ENCODE peak calls at places on chromosomes 5 and 9, in nine cellular contexts. O is AG04450, X is nephron progenitor cell, A is kidney, Q is cardiac muscle cell, Z is lower leg skin, C is CD14-positive monocyte, E is cardiac fibroblast, K is body of pancreas. S is an unnamed sample.

GRCh38 chr9:126874546-126875314 is 14.3 kb downstream of the ZBTB34 start:
- DNase-seq in C (no peak), X (no peak), K (no peak), E (no peak), Q (no peak), Z (no peak), O (no peak), A (no peak), S (no peak)

GRCh38 chr9:27210588-27210987 is 86.4 kb downstream of the EQTN start:
- DNase-seq in K (no peak), X (no peak), Q (no peak), E (no peak), Z (no peak), A (no peak), C (no peak), O (no peak), S (no peak)

GRCh38 chr5:171850354-171850947 is 64.8 kb downstream of the SMIM23 start:
- DNase-seq in C (no peak), O (no peak), X (peak), E (peak), Q (peak), A (no peak), Z (peak), K (no peak), S (no peak)

GRCh38 chr5:164356790-164357189 is 851.4 kb downstream of the MAT2B start:
- DNase-seq in C (no peak), K (no peak), A (no peak), E (no peak), Z (no peak), X (no peak), O (no peak), Q (no peak), S (no peak)

GRCh38 chr9:133495327-133496293 is 16.7 kb upstream of the SLC2A6 start:
- DNase-seq in C (no peak), Z (no peak), O (no peak), K (no peak), Q (no peak), X (no peak), A (peak), E (no peak), S (no peak)

GRCh38 chr9:115014438-115014837 is 84.0 kb upstream of the TNFSF8 start:
- DNase-seq in K (no peak), E (no peak), A (no peak), O (no peak), X (no peak), C (no peak), Z (no peak), Q (no peak), S (no peak)

GRCh38 chr9:71552480-71552879 is 215.8 kb downstream of the CEMIP2 start:
- DNase-seq in A (peak), O (no peak), X (peak), Q (peak), E (no peak), Z (no peak), K (peak), C (no peak), S (no peak)

GRCh38 chr5:15326932-15327331 is 173.0 kb upstream of the FBXL7 start:
- DNase-seq in O (no peak), K (no peak), C (no peak), A (no peak), X (no peak), Q (no peak), Z (no peak), E (no peak), S (no peak)

GRCh38 chr9:120099064-120099463 is 480.9 kb downstream of the CDK5RAP2 start:
- DNase-seq in O (no peak), X (no peak), E (no peak), K (no peak), A (no peak), Q (no peak), C (no peak), Z (no peak), S (no peak)

GRCh38 chr5:132591140-132591539 is 34.4 kb downstream of the RAD50 start:
- DNase-seq in Q (no peak), C (no peak), O (no peak), A (no peak), K (no peak), X (no peak), E (peak), Z (no peak), S (peak)

GRCh38 chr5:178839319-178839704 is 20.4 kb upstream of the ZNF354B start:
- DNase-seq in A (peak), E (peak), Q (peak), K (peak), C (no peak), Z (no peak), X (peak), O (no peak), S (no peak)

GRCh38 chr5:33936004-33936380 is 194 bp upstream of the RXFP3 start:
- DNase-seq in E (peak), X (peak), O (peak), K (peak), C (no peak), Q (peak), A (peak), Z (peak), S (peak)

GRCh38 chr5:160970605-160971191 is 118.7 kb upstream of the ATP10B start:
- DNase-seq in E (peak), X (no peak), A (no peak), C (no peak), Q (peak), Z (no peak), O (no peak), K (no peak), S (no peak)

GRCh38 chr9:35948901-35949318 is 9.0 kb downstream of the OR2S2 start:
- DNase-seq in C (no peak), K (no peak), Z (no peak), E (no peak), Q (peak), O (no peak), A (no peak), X (no peak), S (no peak)

GRCh38 chr5:37738057-37738691 is 101.7 kb downstream of the GDNF start:
- DNase-seq in Z (no peak), Q (no peak), A (no peak), E (peak), O (peak), K (peak), X (no peak), C (peak), S (peak)

GRCh38 chr9:126516936-126517750 is 96.6 kb upstream of the LMX1B start:
- DNase-seq in Z (peak), Q (peak), E (peak), O (peak), X (peak), A (peak), K (peak), C (peak), S (peak)

GRCh38 chr9:119991797-119992196 is 588.2 kb downstream of the CDK5RAP2 start:
- DNase-seq in K (no peak), X (no peak), E (no peak), O (no peak), C (no peak), Q (no peak), A (no peak), Z (no peak), S (no peak)

GRCh38 chr5:14400085-14400484 is 181.5 kb upstream of the OTULINL start:
- DNase-seq in K (no peak), Z (no peak), C (no peak), O (no peak), E (peak), Q (no peak), X (no peak), A (no peak), S (no peak)

GRCh38 chr9:125888220-125888619 is 141.0 kb downstream of the PBX3 start:
- DNase-seq in Z (no peak), C (no peak), E (no peak), K (no peak), Q (no peak), X (no peak), O (peak), A (no peak), S (no peak)

GRCh38 chr5:82164109-82164956 is 113.8 kb downstream of the RPS23 start:
- DNase-seq in C (no peak), Z (no peak), A (no peak), X (no peak), O (peak), Q (no peak), E (peak), K (no peak), S (no peak)

GRCh38 chr5:542693-543311 is 18.6 kb upstream of the SLC9A3 start:
- DNase-seq in O (no peak), X (peak), Q (no peak), Z (no peak), C (peak), A (peak), E (no peak), K (peak), S (no peak)

GRCh38 chr9:19748278-19749126 is 40.3 kb downstream of the SLC24A2 start:
- DNase-seq in Q (no peak), X (no peak), A (no peak), C (no peak), Z (no peak), E (peak), K (no peak), O (no peak), S (no peak)

GRCh38 chr9:70488793-70489105 is 74.3 kb upstream of the KLF9 start:
- DNase-seq in X (no peak), E (no peak), A (no peak), O (no peak), K (no peak), Z (no peak), Q (no peak), C (no peak), S (no peak)

GRCh38 chr9:91740713-91741112 is 209.3 kb downstream of the ROR2 start:
- DNase-seq in Z (no peak), C (no peak), A (no peak), O (peak), Q (no peak), K (peak), E (peak), X (no peak), S (no peak)

GRCh38 chr5:116442095-116442534 is 132.5 kb downstream of the SEMA6A start:
- DNase-seq in C (no peak), X (no peak), O (no peak), A (peak), Z (no peak), K (peak), Q (no peak), E (peak), S (no peak)

GRCh38 chr5:129460121-129460950 is at the start of gene ADAMTS19:
- DNase-seq in X (peak), K (peak), C (no peak), Q (peak), Z (no peak), A (peak), O (no peak), E (peak), S (peak)

GRCh38 chr9:99389087-99390033 is 167.3 kb downstream of the SEC61B start:
- DNase-seq in K (no peak), Q (no peak), C (no peak), X (no peak), O (no peak), A (no peak), Z (no peak), E (peak), S (no peak)

GRCh38 chr5:127233590-127233989 is 57.0 kb upstream of the MEGF10 start:
- DNase-seq in Z (no peak), E (no peak), C (no peak), A (no peak), O (no peak), Q (no peak), X (no peak), K (no peak), S (no peak)

GRCh38 chr9:83933804-83934203 is 12.6 kb upstream of the KIF27 start:
- DNase-seq in O (no peak), K (peak), C (no peak), A (no peak), Z (no peak), E (peak), Q (no peak), X (no peak), S (no peak)

GRCh38 chr9:81822967-81823366 is 105.3 kb upstream of the SPATA31D4 start:
- DNase-seq in Q (no peak), A (no peak), Z (no peak), O (no peak), X (no peak), K (no peak), C (no peak), E (peak), S (no peak)

GRCh38 chr5:72363146-72363802 is 43.1 kb downstream of the PTCD2 start:
- DNase-seq in X (no peak), E (peak), A (no peak), Q (no peak), K (no peak), Z (no peak), O (peak), C (no peak), S (no peak)

GRCh38 chr9:113588242-113588810 is 124.8 kb downstream of the RGS3 start:
- DNase-seq in E (no peak), Q (no peak), A (peak), C (no peak), O (no peak), Z (no peak), X (no peak), K (no peak), S (no peak)

GRCh38 chr9:93010696-93011095 is 47.8 kb upstream of the SUSD3 start:
- DNase-seq in O (no peak), K (no peak), A (no peak), X (no peak), Z (peak), Q (no peak), E (no peak), C (no peak), S (no peak)

GRCh38 chr9:85321561-85321960 is 420.2 kb downstream of the AGTPBP1 start:
- DNase-seq in K (no peak), Q (no peak), E (no peak), C (no peak), Z (no peak), O (no peak), A (no peak), X (no peak), S (no peak)

GRCh38 chr9:86676426-86676825 is 270.9 kb downstream of the GAS1 start:
- DNase-seq in Q (peak), E (no peak), K (no peak), C (no peak), X (no peak), O (no peak), A (no peak), Z (no peak), S (no peak)

GRCh38 chr5:9441610-9442009 is 104.3 kb downstream of the SEMA5A start:
- DNase-seq in C (no peak), E (no peak), X (no peak), K (no peak), O (no peak), Q (no peak), A (no peak), Z (no peak), S (no peak)

GRCh38 chr5:113760486-113760885 is 247.0 kb downstream of the YTHDC2 start:
- DNase-seq in Q (no peak), C (no peak), X (no peak), Z (no peak), E (no peak), K (no peak), A (no peak), O (no peak), S (no peak)

GRCh38 chr9:136720887-136721338 is 8.5 kb downstream of the DIPK1B start:
- DNase-seq in A (no peak), Q (no peak), E (no peak), Z (no peak), C (no peak), X (no peak), O (no peak), K (no peak), S (no peak)

GRCh38 chr9:136717399-136717798 is 5.0 kb downstream of the DIPK1B start:
- DNase-seq in O (no peak), A (peak), Z (no peak), K (no peak), C (no peak), E (no peak), X (no peak), Q (no peak), S (no peak)

GRCh38 chr9:136718463-136719211 is 6.3 kb downstream of the DIPK1B start:
- DNase-seq in Z (no peak), X (no peak), E (no peak), A (no peak), O (no peak), C (no peak), K (no peak), Q (no peak), S (no peak)

GRCh38 chr9:136720251-136720886 is 8.0 kb downstream of the DIPK1B start:
- DNase-seq in A (no peak), Q (no peak), C (no peak), O (no peak), Z (peak), X (peak), K (no peak), E (no peak), S (no peak)

GRCh38 chr9:136719212-136719880 is 7.0 kb downstream of the DIPK1B start:
- DNase-seq in C (peak), O (no peak), A (peak), K (no peak), X (no peak), Q (no peak), E (no peak), Z (no peak), S (no peak)
- TF ChIP-seq CTCF in C (no peak), O (no peak), A (no peak), K (no peak), X (no peak), Q (no peak), E (no peak), Z (no peak), S (no peak)

DNA sequence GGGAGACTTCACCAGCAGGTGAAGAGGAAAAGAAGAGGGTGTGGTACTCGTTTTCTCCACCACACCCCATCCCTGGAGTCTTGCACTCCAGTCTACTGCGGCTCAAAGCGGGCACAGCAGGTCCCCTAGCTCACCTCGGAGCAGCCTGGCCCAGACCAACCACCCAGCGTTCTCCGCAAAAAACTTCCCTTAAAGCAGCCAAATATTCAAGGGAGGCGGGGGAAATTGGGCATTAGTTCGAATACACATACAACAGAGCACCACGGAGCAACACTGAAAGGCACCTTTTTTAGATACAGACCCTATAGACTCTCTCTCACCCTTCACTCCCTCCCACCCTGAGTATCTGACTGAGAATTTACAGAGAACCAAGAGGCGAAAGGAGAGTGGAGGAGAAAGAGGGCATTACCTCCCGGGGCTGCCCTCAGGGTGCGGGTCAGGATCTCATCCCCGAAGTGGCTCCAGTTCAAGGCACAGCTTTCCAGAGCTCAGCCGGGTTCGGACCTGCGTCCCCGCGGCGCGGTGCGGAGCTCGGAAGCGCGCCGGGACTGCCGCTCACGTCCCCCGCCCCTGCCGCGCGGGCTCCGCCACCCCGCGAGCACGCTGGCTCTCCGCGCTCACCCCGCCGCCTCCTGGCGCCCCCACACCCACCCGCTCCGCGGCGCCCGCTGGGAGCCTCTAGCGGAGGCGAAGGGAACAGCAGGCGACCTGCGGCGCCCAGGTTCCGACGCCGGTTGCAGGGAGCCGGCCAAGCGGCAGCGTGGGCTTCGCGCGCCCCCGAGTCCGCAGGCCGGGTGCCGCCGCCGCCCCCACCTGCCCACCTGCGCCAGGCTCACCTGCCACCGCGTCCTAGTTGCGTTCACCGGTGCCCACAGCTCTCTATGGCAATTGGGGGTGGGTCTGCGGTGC is 1638.7 kb upstream of the C9orf72 start:
- DNase-seq in A (peak), X (peak), Q (peak), Z (no peak), K (peak), C (no peak), O (no peak), E (no peak), S (peak)
- TF ChIP-seq CTCF in A (peak), X (peak), Q (peak), Z (no peak), K (peak), C (peak), O (peak), E (peak), S (peak)

DNA sequence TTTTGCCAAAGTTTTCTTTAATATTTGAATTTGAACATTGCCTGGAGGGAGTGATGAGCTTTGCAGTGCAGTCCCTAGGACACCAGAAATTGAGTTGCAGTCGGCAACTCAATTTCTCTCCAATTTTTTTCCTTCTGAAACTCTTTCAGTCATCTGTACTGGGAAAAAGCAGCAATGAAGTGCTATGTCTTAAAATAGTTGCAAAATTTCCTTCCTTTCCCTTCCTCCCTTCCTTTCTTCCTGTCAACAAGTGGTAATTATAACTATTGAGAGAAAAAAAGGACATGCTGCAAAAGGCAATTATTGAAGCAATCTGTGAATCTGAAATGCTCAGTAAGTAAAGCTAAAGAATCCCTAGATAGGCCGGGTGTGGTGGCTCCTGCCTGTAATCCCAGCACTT is 56.0 kb downstream of the ANKRD55 start:
- DNase-seq in C (no peak), Q (no peak), O (no peak), A (no peak), Z (no peak), X (no peak), E (peak), K (no peak), S (no peak)
- TF ChIP-seq CTCF in C (no peak), Q (no peak), O (no peak), A (no peak), Z (no peak), X (no peak), E (no peak), K (no peak), S (no peak)

GRCh38 chr9:107248714-107249113 is 34.4 kb upstream of the RAD23B start:
- DNase-seq in Z (no peak), A (no peak), Q (no peak), E (no peak), X (no peak), O (no peak), K (no peak), C (no peak), S (no peak)

GRCh38 chr9:107249131-107249533 is 33.9 kb upstream of the RAD23B start:
- DNase-seq in Z (no peak), Q (no peak), X (peak), E (peak), C (no peak), O (no peak), A (no peak), K (peak), S (no peak)

GRCh38 chr9:107243757-107244156 is 39.3 kb upstream of the RAD23B start:
- DNase-seq in A (no peak), Q (no peak), O (no peak), K (peak), C (no peak), X (no peak), Z (no peak), E (peak), S (peak)

GRCh38 chr9:107249665-107250285 is 33.3 kb upstream of the RAD23B start:
- DNase-seq in Q (no peak), C (no peak), X (no peak), E (peak), O (no peak), A (no peak), K (no peak), Z (no peak), S (no peak)

GRCh38 chr9:107246259-107247254 is 36.5 kb upstream of the RAD23B start:
- DNase-seq in X (peak), O (no peak), K (no peak), E (no peak), Z (no peak), A (no peak), Q (peak), C (no peak), S (no peak)
- TF ChIP-seq CTCF in X (no peak), O (no peak), K (no peak), E (no peak), Z (no peak), A (no peak), Q (peak), C (no peak), S (no peak)

GRCh38 chr5:80654391-80655230 is at the start of the genes DHFR and MSH3:
- DNase-seq in E (peak), A (peak), C (peak), Z (peak), X (peak), K (peak), Q (peak), O (peak), S (peak)
- TF ChIP-seq CTCF in E (no peak), A (no peak), C (no peak), Z (no peak), X (no peak), K (no peak), Q (no peak), O (peak), S (peak)

DNA sequence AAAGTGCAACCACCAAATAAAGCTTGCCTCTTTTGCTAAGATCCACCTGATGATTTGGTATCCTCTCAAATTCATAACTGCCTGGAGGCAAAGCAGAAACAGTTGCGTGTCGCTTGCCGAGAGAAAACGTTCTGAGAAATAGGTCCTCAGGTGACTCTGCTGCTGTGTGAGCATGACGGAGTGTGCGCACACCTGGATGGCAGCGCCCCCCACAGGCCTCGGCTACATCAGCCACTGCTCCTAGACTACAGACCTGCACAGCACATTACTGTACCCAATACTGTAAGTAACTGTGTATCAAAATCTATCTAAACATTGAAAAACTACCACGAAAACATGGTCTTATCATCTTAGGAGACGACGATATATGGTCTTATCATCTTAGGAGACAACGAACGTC is 87.4 kb downstream of the CAMSAP1 start:
- DNase-seq in O (no peak), X (no peak), C (no peak), A (no peak), K (no peak), Q (no peak), Z (peak), E (no peak), S (no peak)
- TF ChIP-seq CTCF in O (no peak), X (no peak), C (no peak), A (no peak), K (no peak), Q (no peak), Z (no peak), E (peak), S (no peak)

GRCh38 chr5:170314696-170315095 is 17.1 kb upstream of the LCP2 start:
- DNase-seq in C (no peak), Z (peak), K (no peak), A (no peak), E (no peak), Q (no peak), X (no peak), O (no peak), S (no peak)
- TF ChIP-seq CTCF in C (no peak), Z (no peak), K (no peak), A (no peak), E (no peak), Q (no peak), X (no peak), O (no peak), S (no peak)

S was measured in GM10248.